ENCODE peak calls at places on chromosomes 1 and 21, in eight cellular contexts. One of them, this sample, is unnamed.

GRCh38 chr1:236131916-236132315 is 10.4 kb upstream of the GPR137B start:
- DNase-seq in NCI-H187: no peak
- DNase-seq in activated T-cell treated with anti-CD3 and anti-CD28 coated beads, Interleukin-2, amount 50 U/mL, for 72 hours: no peak
- DNase-seq in GM10248: no peak
- DNase-seq in amniotic stem cell: no peak
- DNase-seq in GM04503: no peak
- DNase-seq in PC-9: no peak
- DNase-seq in hippocampal formation: no peak
- DNase-seq in this sample: peak; percentile 73

GRCh38 chr1:230867119-230867902 is 1.0 kb downstream of the C1orf198 start:
- DNase-seq in NCI-H187: no peak
- DNase-seq in activated T-cell treated with anti-CD3 and anti-CD28 coated beads, Interleukin-2, amount 50 U/mL, for 72 hours: peak; percentile 22
- DNase-seq in GM10248: no peak
- DNase-seq in amniotic stem cell: no peak
- DNase-seq in GM04503: no peak
- DNase-seq in PC-9: no peak
- DNase-seq in hippocampal formation: no peak
- DNase-seq in this sample: peak; percentile 25

GRCh38 chr21:26082549-26082948 is 88.0 kb downstream of the APP start:
- DNase-seq in NCI-H187: no peak
- DNase-seq in activated T-cell treated with anti-CD3 and anti-CD28 coated beads, Interleukin-2, amount 50 U/mL, for 72 hours: no peak
- DNase-seq in GM10248: no peak
- DNase-seq in amniotic stem cell: no peak
- DNase-seq in GM04503: no peak
- DNase-seq in PC-9: no peak
- DNase-seq in hippocampal formation: no peak
- DNase-seq in this sample: no peak

GRCh38 chr1:53410100-53410541 is 49.1 kb upstream of the DMRTB1 start:
- DNase-seq in NCI-H187: no peak
- DNase-seq in activated T-cell treated with anti-CD3 and anti-CD28 coated beads, Interleukin-2, amount 50 U/mL, for 72 hours: peak; percentile 42
- DNase-seq in GM10248: no peak
- DNase-seq in amniotic stem cell: no peak
- DNase-seq in GM04503: no peak
- DNase-seq in PC-9: peak; percentile 8
- DNase-seq in hippocampal formation: no peak
- DNase-seq in this sample: no peak

GRCh38 chr1:193919827-193920226 is 733.4 kb upstream of the B3GALT2 start:
- DNase-seq in NCI-H187: no peak
- DNase-seq in activated T-cell treated with anti-CD3 and anti-CD28 coated beads, Interleukin-2, amount 50 U/mL, for 72 hours: no peak
- DNase-seq in GM10248: no peak
- DNase-seq in amniotic stem cell: no peak
- DNase-seq in GM04503: no peak
- DNase-seq in PC-9: no peak
- DNase-seq in hippocampal formation: no peak
- DNase-seq in this sample: no peak

GRCh38 chr1:160081261-160081936 is at the start of gene KCNJ9:
- DNase-seq in NCI-H187: no peak
- DNase-seq in activated T-cell treated with anti-CD3 and anti-CD28 coated beads, Interleukin-2, amount 50 U/mL, for 72 hours: no peak
- DNase-seq in GM10248: no peak
- DNase-seq in amniotic stem cell: no peak
- DNase-seq in GM04503: no peak
- DNase-seq in PC-9: no peak
- DNase-seq in hippocampal formation: peak; percentile 76
- DNase-seq in this sample: no peak

GRCh38 chr1:46520063-46520911 is 30.7 kb downstream of the DMBX1 start:
- DNase-seq in NCI-H187: no peak
- DNase-seq in activated T-cell treated with anti-CD3 and anti-CD28 coated beads, Interleukin-2, amount 50 U/mL, for 72 hours: no peak
- DNase-seq in GM10248: no peak
- DNase-seq in amniotic stem cell: peak; percentile 57
- DNase-seq in GM04503: peak; percentile 44
- DNase-seq in PC-9: peak; percentile 85
- DNase-seq in hippocampal formation: no peak
- DNase-seq in this sample: no peak

GRCh38 chr1:66542811-66543767 is 9.1 kb downstream of the SGIP1 start:
- DNase-seq in NCI-H187: peak; percentile 77
- DNase-seq in activated T-cell treated with anti-CD3 and anti-CD28 coated beads, Interleukin-2, amount 50 U/mL, for 72 hours: no peak
- DNase-seq in GM10248: no peak
- DNase-seq in amniotic stem cell: peak; percentile 18
- DNase-seq in GM04503: peak; percentile 78
- DNase-seq in PC-9: peak; percentile 84
- DNase-seq in hippocampal formation: peak; percentile 57
- DNase-seq in this sample: peak; percentile 39

GRCh38 chr21:38820471-38821239 is 14.9 kb downstream of the ETS2 start:
- DNase-seq in NCI-H187: no peak
- DNase-seq in activated T-cell treated with anti-CD3 and anti-CD28 coated beads, Interleukin-2, amount 50 U/mL, for 72 hours: no peak
- DNase-seq in GM10248: no peak
- DNase-seq in amniotic stem cell: no peak
- DNase-seq in GM04503: no peak
- DNase-seq in PC-9: no peak
- DNase-seq in hippocampal formation: no peak
- DNase-seq in this sample: peak; percentile 39

GRCh38 chr1:109216662-109217061 is 2.9 kb downstream of the SARS1 start:
- DNase-seq in NCI-H187: no peak
- DNase-seq in activated T-cell treated with anti-CD3 and anti-CD28 coated beads, Interleukin-2, amount 50 U/mL, for 72 hours: no peak
- DNase-seq in GM10248: no peak
- DNase-seq in amniotic stem cell: no peak
- DNase-seq in GM04503: no peak
- DNase-seq in PC-9: peak; percentile 52
- DNase-seq in hippocampal formation: no peak
- DNase-seq in this sample: peak; percentile 92

GRCh38 chr1:58732087-58732486 is 32.2 kb upstream of the MYSM1 start:
- DNase-seq in NCI-H187: no peak
- DNase-seq in activated T-cell treated with anti-CD3 and anti-CD28 coated beads, Interleukin-2, amount 50 U/mL, for 72 hours: no peak
- DNase-seq in GM10248: no peak
- DNase-seq in amniotic stem cell: peak; percentile 32
- DNase-seq in GM04503: no peak
- DNase-seq in PC-9: no peak
- DNase-seq in hippocampal formation: no peak
- DNase-seq in this sample: no peak

GRCh38 chr1:43321331-43321891 is 16.2 kb upstream of the MPL start:
- DNase-seq in NCI-H187: no peak
- DNase-seq in activated T-cell treated with anti-CD3 and anti-CD28 coated beads, Interleukin-2, amount 50 U/mL, for 72 hours: no peak
- DNase-seq in GM10248: no peak
- DNase-seq in amniotic stem cell: no peak
- DNase-seq in GM04503: no peak
- DNase-seq in PC-9: peak; percentile 54
- DNase-seq in hippocampal formation: no peak
- DNase-seq in this sample: peak; percentile 51

GRCh38 chr1:6965062-6965913 is 180.0 kb downstream of the CAMTA1 start:
- DNase-seq in NCI-H187: no peak
- DNase-seq in activated T-cell treated with anti-CD3 and anti-CD28 coated beads, Interleukin-2, amount 50 U/mL, for 72 hours: no peak
- DNase-seq in GM10248: no peak
- DNase-seq in amniotic stem cell: no peak
- DNase-seq in GM04503: no peak
- DNase-seq in PC-9: no peak
- DNase-seq in hippocampal formation: no peak
- DNase-seq in this sample: no peak

GRCh38 chr21:29481081-29481480 is 182.4 kb downstream of the BACH1 start:
- DNase-seq in NCI-H187: no peak
- DNase-seq in activated T-cell treated with anti-CD3 and anti-CD28 coated beads, Interleukin-2, amount 50 U/mL, for 72 hours: no peak
- DNase-seq in GM10248: no peak
- DNase-seq in amniotic stem cell: no peak
- DNase-seq in GM04503: no peak
- DNase-seq in PC-9: no peak
- DNase-seq in hippocampal formation: no peak
- DNase-seq in this sample: no peak